ENCODE peak calls at places on chromosomes 16 and 17, in ten cellular contexts. One of them, this sample, is unnamed.

GRCh38 chr17:50641339-50641725 is 6.7 kb downstream of the ABCC3 start:
- DNase-seq in HFF-Myc: no peak
- DNase-seq in CD8-positive, alpha-beta T cell: no peak
- DNase-seq in A549: no peak
- DNase-seq in CD4-positive, alpha-beta T cell: no peak
- DNase-seq in astrocyte of the spinal cord: no peak
- DNase-seq in heart left ventricle: no peak
- DNase-seq in uterus: no peak
- DNase-seq in fibroblast of lung: no peak
- DNase-seq in adrenal gland: peak
- DNase-seq in this sample: no peak

GRCh38 chr17:21381076-21381706 is 5.0 kb downstream of the KCNJ12 start:
- DNase-seq in HFF-Myc: no peak
- DNase-seq in CD8-positive, alpha-beta T cell: no peak
- DNase-seq in A549: no peak
- DNase-seq in CD4-positive, alpha-beta T cell: no peak
- DNase-seq in astrocyte of the spinal cord: no peak
- DNase-seq in heart left ventricle: no peak
- DNase-seq in uterus: no peak
- DNase-seq in fibroblast of lung: no peak
- DNase-seq in adrenal gland: no peak
- DNase-seq in this sample: no peak

GRCh38 chr16:50153648-50154368 is 702 bp downstream of the TENT4B start:
- DNase-seq in HFF-Myc: no peak
- DNase-seq in CD8-positive, alpha-beta T cell: no peak
- DNase-seq in A549: peak
- DNase-seq in CD4-positive, alpha-beta T cell: no peak
- DNase-seq in astrocyte of the spinal cord: no peak
- DNase-seq in heart left ventricle: peak
- DNase-seq in uterus: peak
- DNase-seq in fibroblast of lung: no peak
- DNase-seq in adrenal gland: peak
- DNase-seq in this sample: peak

GRCh38 chr17:49949634-49950033 is 19.4 kb upstream of the DLX4 start:
- DNase-seq in HFF-Myc: no peak
- DNase-seq in CD8-positive, alpha-beta T cell: no peak
- DNase-seq in A549: no peak
- DNase-seq in CD4-positive, alpha-beta T cell: no peak
- DNase-seq in astrocyte of the spinal cord: no peak
- DNase-seq in heart left ventricle: no peak
- DNase-seq in uterus: no peak
- DNase-seq in fibroblast of lung: no peak
- DNase-seq in adrenal gland: no peak
- DNase-seq in this sample: no peak

GRCh38 chr17:725084-725483 is 7.3 kb upstream of the TLCD3A start:
- DNase-seq in HFF-Myc: no peak
- DNase-seq in CD8-positive, alpha-beta T cell: no peak
- DNase-seq in A549: no peak
- DNase-seq in CD4-positive, alpha-beta T cell: no peak
- DNase-seq in astrocyte of the spinal cord: no peak
- DNase-seq in heart left ventricle: no peak
- DNase-seq in uterus: no peak
- DNase-seq in fibroblast of lung: no peak
- DNase-seq in adrenal gland: no peak
- DNase-seq in this sample: no peak

GRCh38 chr16:46762583-46762982 is 14.4 kb upstream of the MYLK3 start:
- DNase-seq in HFF-Myc: no peak
- DNase-seq in CD8-positive, alpha-beta T cell: no peak
- DNase-seq in A549: no peak
- DNase-seq in CD4-positive, alpha-beta T cell: no peak
- DNase-seq in astrocyte of the spinal cord: no peak
- DNase-seq in heart left ventricle: no peak
- DNase-seq in uterus: no peak
- DNase-seq in fibroblast of lung: no peak
- DNase-seq in adrenal gland: no peak
- DNase-seq in this sample: no peak

GRCh38 chr16:78748471-78748929 is 649.0 kb downstream of the WWOX start:
- DNase-seq in HFF-Myc: no peak
- DNase-seq in CD8-positive, alpha-beta T cell: no peak
- DNase-seq in A549: no peak
- DNase-seq in CD4-positive, alpha-beta T cell: no peak
- DNase-seq in astrocyte of the spinal cord: no peak
- DNase-seq in heart left ventricle: no peak
- DNase-seq in uterus: no peak
- DNase-seq in fibroblast of lung: no peak
- DNase-seq in adrenal gland: no peak
- DNase-seq in this sample: no peak

GRCh38 chr17:66567234-66568170 is 265.1 kb downstream of the PRKCA start:
- DNase-seq in HFF-Myc: peak
- DNase-seq in CD8-positive, alpha-beta T cell: peak
- DNase-seq in A549: peak
- DNase-seq in CD4-positive, alpha-beta T cell: peak
- DNase-seq in astrocyte of the spinal cord: peak
- DNase-seq in heart left ventricle: peak
- DNase-seq in uterus: peak
- DNase-seq in fibroblast of lung: peak
- DNase-seq in adrenal gland: peak
- DNase-seq in this sample: peak

GRCh38 chr16:6300523-6300922 is 1032.1 kb upstream of the RBFOX1 start:
- DNase-seq in HFF-Myc: no peak
- DNase-seq in CD8-positive, alpha-beta T cell: no peak
- DNase-seq in A549: no peak
- DNase-seq in CD4-positive, alpha-beta T cell: no peak
- DNase-seq in astrocyte of the spinal cord: no peak
- DNase-seq in heart left ventricle: no peak
- DNase-seq in uterus: no peak
- DNase-seq in fibroblast of lung: no peak
- DNase-seq in adrenal gland: no peak
- DNase-seq in this sample: no peak

GRCh38 chr16:13923703-13924298 is 3.8 kb downstream of the ERCC4 start:
- DNase-seq in HFF-Myc: peak
- DNase-seq in CD8-positive, alpha-beta T cell: no peak
- DNase-seq in A549: peak
- DNase-seq in CD4-positive, alpha-beta T cell: no peak
- DNase-seq in astrocyte of the spinal cord: peak
- DNase-seq in heart left ventricle: no peak
- DNase-seq in uterus: no peak
- DNase-seq in fibroblast of lung: peak
- DNase-seq in adrenal gland: no peak
- DNase-seq in this sample: no peak

GRCh38 chr16:48522041-48522440 is 87.9 kb downstream of the N4BP1 start:
- DNase-seq in HFF-Myc: no peak
- DNase-seq in CD8-positive, alpha-beta T cell: no peak
- DNase-seq in A549: no peak
- DNase-seq in CD4-positive, alpha-beta T cell: no peak
- DNase-seq in astrocyte of the spinal cord: no peak
- DNase-seq in heart left ventricle: no peak
- DNase-seq in uterus: no peak
- DNase-seq in fibroblast of lung: no peak
- DNase-seq in adrenal gland: no peak
- DNase-seq in this sample: no peak

GRCh38 chr16:73385701-73386100 is 337.8 kb upstream of the ZFHX3 start:
- DNase-seq in HFF-Myc: no peak
- DNase-seq in CD8-positive, alpha-beta T cell: no peak
- DNase-seq in A549: no peak
- DNase-seq in CD4-positive, alpha-beta T cell: no peak
- DNase-seq in astrocyte of the spinal cord: no peak
- DNase-seq in heart left ventricle: no peak
- DNase-seq in uterus: no peak
- DNase-seq in fibroblast of lung: no peak
- DNase-seq in adrenal gland: no peak
- DNase-seq in this sample: no peak

GRCh38 chr17:78206298-78206697 is 7.8 kb upstream of the BIRC5 start:
- DNase-seq in HFF-Myc: no peak
- DNase-seq in CD8-positive, alpha-beta T cell: no peak
- DNase-seq in A549: no peak
- DNase-seq in CD4-positive, alpha-beta T cell: no peak
- DNase-seq in astrocyte of the spinal cord: no peak
- DNase-seq in heart left ventricle: no peak
- DNase-seq in uterus: no peak
- DNase-seq in fibroblast of lung: no peak
- DNase-seq in adrenal gland: no peak
- DNase-seq in this sample: no peak
- TF ChIP-seq CTCF in HFF-Myc: no peak
- TF ChIP-seq CTCF in CD8-positive, alpha-beta T cell: no peak
- TF ChIP-seq CTCF in A549: peak
- TF ChIP-seq CTCF in CD4-positive, alpha-beta T cell: no peak
- TF ChIP-seq CTCF in astrocyte of the spinal cord: peak
- TF ChIP-seq CTCF in heart left ventricle: no peak
- TF ChIP-seq CTCF in uterus: no peak
- TF ChIP-seq CTCF in fibroblast of lung: no peak
- TF ChIP-seq CTCF in adrenal gland: no peak
- TF ChIP-seq CTCF in this sample: no peak

DNA sequence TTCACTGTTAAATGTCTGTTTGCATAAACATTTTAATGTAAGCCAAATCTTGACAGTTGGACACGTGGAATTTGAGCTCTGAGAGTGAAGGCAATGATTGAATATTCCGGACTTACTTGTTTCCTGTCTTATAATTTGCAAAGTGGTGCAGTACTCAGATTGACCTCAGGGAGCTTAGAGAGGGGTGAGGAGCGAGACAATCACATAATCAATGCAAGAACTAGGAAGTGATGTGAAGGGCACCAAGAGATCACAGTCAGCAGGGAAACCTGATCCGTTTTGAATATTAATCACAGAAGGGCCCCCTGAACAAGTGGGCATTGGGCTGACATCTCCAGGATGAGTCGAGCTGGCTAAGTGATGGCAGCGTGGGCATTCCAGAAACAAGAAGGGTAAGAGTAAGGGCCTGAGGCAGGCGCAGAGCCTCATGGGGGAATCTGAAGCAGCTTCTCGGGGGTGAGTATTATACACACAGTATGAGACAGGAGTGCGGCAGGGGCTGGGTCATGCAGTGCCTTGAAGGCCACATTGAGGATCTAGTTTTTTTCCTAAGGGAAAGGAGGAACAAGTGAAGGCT is 26.1 kb downstream of the TEX2 start:
- DNase-seq in HFF-Myc: no peak
- DNase-seq in CD8-positive, alpha-beta T cell: no peak
- DNase-seq in A549: peak
- DNase-seq in CD4-positive, alpha-beta T cell: no peak
- DNase-seq in astrocyte of the spinal cord: no peak
- DNase-seq in heart left ventricle: no peak
- DNase-seq in uterus: no peak
- DNase-seq in fibroblast of lung: no peak
- DNase-seq in adrenal gland: no peak
- DNase-seq in this sample: no peak
- TF ChIP-seq CTCF in HFF-Myc: peak
- TF ChIP-seq CTCF in CD8-positive, alpha-beta T cell: no peak
- TF ChIP-seq CTCF in A549: no peak
- TF ChIP-seq CTCF in CD4-positive, alpha-beta T cell: no peak
- TF ChIP-seq CTCF in astrocyte of the spinal cord: peak
- TF ChIP-seq CTCF in heart left ventricle: peak
- TF ChIP-seq CTCF in uterus: no peak
- TF ChIP-seq CTCF in fibroblast of lung: peak
- TF ChIP-seq CTCF in adrenal gland: peak
- TF ChIP-seq CTCF in this sample: peak

DNA sequence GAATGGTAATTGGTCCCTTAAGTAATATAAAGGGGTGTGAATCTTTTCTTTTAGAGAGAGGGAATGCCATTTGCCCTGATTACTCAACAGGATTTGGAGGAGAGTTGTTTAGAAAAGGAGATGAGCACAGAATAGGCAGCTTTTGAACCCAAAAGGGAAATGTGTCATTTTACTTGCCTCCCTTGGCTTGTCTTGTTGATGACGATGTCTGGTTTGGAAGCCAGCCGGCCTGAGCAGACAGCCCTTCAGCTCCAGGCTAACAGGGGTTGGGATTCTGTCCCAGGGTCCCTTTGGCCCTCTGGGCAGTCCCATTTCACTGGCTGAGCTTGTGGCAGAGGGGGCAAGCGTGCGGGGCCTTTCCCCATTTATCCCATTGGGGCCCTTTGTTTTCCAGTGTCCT is 22.3 kb upstream of the PRKAR1A start:
- DNase-seq in HFF-Myc: no peak
- DNase-seq in CD8-positive, alpha-beta T cell: no peak
- DNase-seq in A549: no peak
- DNase-seq in CD4-positive, alpha-beta T cell: no peak
- DNase-seq in astrocyte of the spinal cord: no peak
- DNase-seq in heart left ventricle: no peak
- DNase-seq in uterus: no peak
- DNase-seq in fibroblast of lung: no peak
- DNase-seq in adrenal gland: no peak
- DNase-seq in this sample: no peak
- TF ChIP-seq CTCF in HFF-Myc: no peak
- TF ChIP-seq CTCF in CD8-positive, alpha-beta T cell: no peak
- TF ChIP-seq CTCF in A549: no peak
- TF ChIP-seq CTCF in CD4-positive, alpha-beta T cell: no peak
- TF ChIP-seq CTCF in astrocyte of the spinal cord: no peak
- TF ChIP-seq CTCF in heart left ventricle: no peak
- TF ChIP-seq CTCF in uterus: no peak
- TF ChIP-seq CTCF in fibroblast of lung: no peak
- TF ChIP-seq CTCF in adrenal gland: no peak
- TF ChIP-seq CTCF in this sample: no peak

DNA sequence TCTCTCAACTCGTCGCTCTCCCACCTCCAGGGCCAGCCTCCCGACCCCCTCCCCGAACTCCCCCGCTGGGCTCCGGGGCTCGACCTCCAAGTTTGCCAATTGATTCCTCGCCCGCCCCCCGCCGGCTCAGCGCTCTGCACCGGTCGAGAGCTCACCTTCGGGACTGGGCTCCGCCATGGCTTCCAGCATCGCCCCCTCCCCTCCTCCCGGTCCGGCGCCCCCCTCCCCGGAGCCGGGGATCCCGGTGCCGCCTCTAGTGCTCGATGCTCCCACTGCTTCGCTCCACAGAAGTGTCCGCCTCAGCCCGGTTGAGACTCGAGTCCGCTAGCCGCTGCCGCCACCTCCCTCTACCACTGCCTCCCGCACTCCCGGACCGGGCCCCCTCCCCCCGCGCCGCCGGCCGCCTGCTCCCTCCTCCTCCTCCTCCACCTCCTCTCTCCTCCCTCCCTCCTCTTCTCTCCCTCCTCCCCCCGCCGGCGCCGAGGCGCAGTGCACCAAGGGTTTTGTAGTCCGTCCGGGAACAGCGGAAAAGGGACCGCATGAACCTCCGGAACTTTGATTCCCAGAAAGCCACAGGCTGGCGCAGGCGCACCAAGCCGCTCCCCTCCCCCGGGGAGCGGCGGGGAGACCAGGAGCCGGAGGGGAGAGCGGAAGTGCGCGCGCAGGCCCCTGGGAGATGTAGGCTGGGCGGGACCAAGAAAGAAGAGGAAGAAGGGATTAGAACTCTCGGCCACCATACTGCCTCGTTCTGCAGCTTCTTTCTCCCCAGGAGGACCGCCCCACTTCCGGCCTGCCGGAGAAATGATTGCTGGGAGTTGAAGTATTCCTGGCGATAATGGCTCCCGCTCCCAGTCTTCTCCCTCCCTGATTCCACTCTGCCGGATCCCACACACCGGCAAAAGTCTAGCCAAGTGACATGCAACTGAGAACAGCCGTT is at the start of gene PHF23:
- DNase-seq in HFF-Myc: peak
- DNase-seq in CD8-positive, alpha-beta T cell: peak
- DNase-seq in A549: peak
- DNase-seq in CD4-positive, alpha-beta T cell: peak
- DNase-seq in astrocyte of the spinal cord: peak
- DNase-seq in heart left ventricle: peak
- DNase-seq in uterus: peak
- DNase-seq in fibroblast of lung: peak
- DNase-seq in adrenal gland: peak
- DNase-seq in this sample: peak
- TF ChIP-seq CTCF in HFF-Myc: no peak
- TF ChIP-seq CTCF in CD8-positive, alpha-beta T cell: no peak
- TF ChIP-seq CTCF in A549: no peak
- TF ChIP-seq CTCF in CD4-positive, alpha-beta T cell: no peak
- TF ChIP-seq CTCF in astrocyte of the spinal cord: no peak
- TF ChIP-seq CTCF in heart left ventricle: peak
- TF ChIP-seq CTCF in uterus: no peak
- TF ChIP-seq CTCF in fibroblast of lung: no peak
- TF ChIP-seq CTCF in adrenal gland: no peak
- TF ChIP-seq CTCF in this sample: no peak